ENCODE peak calls at places on chromosomes 1 and 21, in eight cellular contexts. A, H, E, F, O, P, W and V are unnamed samples.

GRCh38 chr1:80056179-80056578 is 1049.6 kb upstream of the ADGRL4 start:
- DNase-seq in A (no peak), H (no peak), E (no peak), F (no peak), O (no peak), P (no peak), W (no peak), V (no peak)

GRCh38 chr1:109188776-109189175 is 24.9 kb upstream of the SARS1 start:
- DNase-seq in A (no peak), H (no peak), E (no peak), F (no peak), O (no peak), P (no peak), W (no peak), V (no peak)

GRCh38 chr1:11563560-11564069 is 84.7 kb downstream of the DISP3 start:
- DNase-seq in A (no peak), H (no peak), E (peak), F (peak), O (no peak), P (no peak), W (no peak), V (peak)

GRCh38 chr1:17108360-17108759 is 10.9 kb downstream of the PADI2 start:
- DNase-seq in A (no peak), H (no peak), E (no peak), F (no peak), O (no peak), P (no peak), W (no peak), V (no peak)

GRCh38 chr21:45993210-45994085 is 11.9 kb downstream of the COL6A1 start:
- DNase-seq in A (no peak), H (no peak), E (no peak), F (no peak), O (no peak), P (no peak), W (no peak), V (no peak)

GRCh38 chr1:225603538-225604354 is 49.2 kb downstream of the ENAH start:
- DNase-seq in A (peak), H (no peak), E (no peak), F (no peak), O (no peak), P (no peak), W (no peak), V (no peak)

GRCh38 chr21:21907271-21907670 is 909.1 kb downstream of the NCAM2 start:
- DNase-seq in A (no peak), H (no peak), E (no peak), F (no peak), O (no peak), P (no peak), W (no peak), V (no peak)

GRCh38 chr21:28986677-28987076 is 6.0 kb downstream of the LTN1 start:
- DNase-seq in A (no peak), H (no peak), E (no peak), F (no peak), O (no peak), P (no peak), W (no peak), V (no peak)

GRCh38 chr1:40625476-40626382 is 39.8 kb downstream of the RIMS3 start:
- DNase-seq in A (no peak), H (no peak), E (peak), F (no peak), O (no peak), P (no peak), W (no peak), V (no peak)

GRCh38 chr1:36876990-36877389 is 157.3 kb downstream of the GRIK3 start:
- DNase-seq in A (no peak), H (no peak), E (no peak), F (peak), O (no peak), P (no peak), W (no peak), V (no peak)

GRCh38 chr1:70666381-70667140 is 255.5 kb downstream of the CTH start:
- DNase-seq in A (no peak), H (no peak), E (no peak), F (no peak), O (no peak), P (no peak), W (no peak), V (no peak)

GRCh38 chr1:174040387-174040786 is 18.2 kb upstream of the RC3H1 start:
- DNase-seq in A (no peak), H (no peak), E (peak), F (peak), O (no peak), P (no peak), W (no peak), V (peak)

GRCh38 chr1:177091036-177091435 is 73.5 kb downstream of the ASTN1 start:
- DNase-seq in A (no peak), H (no peak), E (no peak), F (no peak), O (no peak), P (no peak), W (no peak), V (no peak)

GRCh38 chr1:3383679-3384078 is 70.8 kb upstream of the ARHGEF16 start:
- DNase-seq in A (no peak), H (no peak), E (no peak), F (no peak), O (no peak), P (no peak), W (no peak), V (no peak)